ENCODE peak calls at places on chromosomes 6 and 20, in ten cellular contexts. B is K562, X is breast epithelium, U is spleen, W is stomach, Q is A549, L is body of pancreas, V is IMR-90, P is heart left ventricle, Z is uterus. Y is an unnamed sample.

GRCh38 chr6:17179246-17180073 is 77.6 kb downstream of the STMND1 start:
- DNase-seq in B (no peak), X (no peak), U (no peak), W (no peak), Q (no peak), L (no peak), V (peak; percentile 68), P (no peak), Z (no peak), Y (no peak)

GRCh38 chr6:15253107-15254073 is 7.5 kb downstream of the JARID2 start:
- DNase-seq in B (no peak), X (no peak), U (no peak), W (no peak), Q (no peak), L (no peak), V (no peak), P (no peak), Z (no peak), Y (no peak)

GRCh38 chr6:156795825-156796224 is 18.6 kb downstream of the ARID1B start:
- DNase-seq in B (no peak), X (no peak), U (no peak), W (no peak), Q (no peak), L (peak; percentile 24), V (peak; percentile 15), P (no peak), Z (no peak), Y (no peak)

GRCh38 chr20:4617019-4617418 is 104.7 kb upstream of the PRND start:
- DNase-seq in B (no peak), X (no peak), U (no peak), W (no peak), Q (no peak), L (no peak), V (no peak), P (no peak), Z (no peak), Y (no peak)

GRCh38 chr6:83958250-83958685 is 75.3 kb upstream of the MRAP2 start:
- DNase-seq in B (no peak), X (no peak), U (no peak), W (no peak), Q (no peak), L (no peak), V (peak; percentile 44), P (no peak), Z (no peak), Y (no peak)

GRCh38 chr20:33992145-33992922 is 1.4 kb upstream of the RALY start:
- DNase-seq in B (no peak), X (no peak), U (no peak), W (no peak), Q (peak; percentile 29), L (no peak), V (peak; percentile 54), P (no peak), Z (no peak), Y (no peak)

GRCh38 chr6:44422534-44422933 is 35.0 kb downstream of the CDC5L start:
- DNase-seq in B (no peak), X (no peak), U (no peak), W (no peak), Q (no peak), L (no peak), V (no peak), P (no peak), Z (no peak), Y (no peak)

GRCh38 chr6:39190545-39191235 is 38.6 kb downstream of the KCNK5 start:
- DNase-seq in B (no peak), X (no peak), U (no peak), W (no peak), Q (no peak), L (no peak), V (no peak), P (no peak), Z (no peak), Y (no peak)

GRCh38 chr20:50269111-50270033 is 78.7 kb downstream of the CEBPB start:
- DNase-seq in B (no peak), X (no peak), U (no peak), W (no peak), Q (no peak), L (no peak), V (no peak), P (peak; percentile 16), Z (no peak), Y (no peak)

GRCh38 chr6:109178921-109179320 is 83.6 kb downstream of the CEP57L1 start:
- DNase-seq in B (no peak), X (no peak), U (no peak), W (no peak), Q (no peak), L (no peak), V (no peak), P (no peak), Z (no peak), Y (no peak)
- H3K4me1 ChIP-seq in B (no peaks in the 10 kb centered on the region), X (no peaks in the 10 kb centered on the region), U (no peaks in the 10 kb centered on the region), W (no peaks in the 10 kb centered on the region), Q (no peaks in the 10 kb centered on the region), L (no peaks in the 10 kb centered on the region), V (no peaks in the 10 kb centered on the region), P (peaks cover 7% of the 10 kb centered on the region), Z (no peaks in the 10 kb centered on the region), Y (peaks cover 23% of the 10 kb centered on the region)

GRCh38 chr6:158999669-159000403 is at the start of gene RSPH3:
- DNase-seq in B (peak; percentile 99), X (peak; percentile 97), U (peak; percentile 97), W (peak; percentile 97), Q (peak; percentile 83), L (peak; percentile 97), V (peak; percentile 90), P (peak; percentile 95), Z (peak; percentile 87), Y (peak; percentile 47)
- TF ChIP-seq CTCF in B (peak; percentile 37), X (peak; percentile 14), U (no peak), W (no peak), Q (peak; percentile 18), L (peak; percentile 45), V (peak; percentile 20), P (no peak), Z (peak; percentile 42), Y (peak; percentile 20)

GRCh38 chr6:87925373-87926060 is 122.1 kb upstream of the SPACA1 start:
- DNase-seq in B (no peak), X (no peak), U (peak; percentile 83), W (peak; percentile 28), Q (no peak), L (no peak), V (no peak), P (no peak), Z (no peak), Y (no peak)

GRCh38 chr6:87921034-87921433 is 126.6 kb upstream of the SPACA1 start:
- DNase-seq in B (no peak), X (no peak), U (no peak), W (no peak), Q (no peak), L (no peak), V (no peak), P (no peak), Z (no peak), Y (no peak)

GRCh38 chr6:87922191-87922946 is 125.3 kb upstream of the SPACA1 start:
- DNase-seq in B (no peak), X (no peak), U (no peak), W (no peak), Q (no peak), L (no peak), V (no peak), P (no peak), Z (no peak), Y (no peak)

GRCh38 chr6:87923389-87924050 is 124.1 kb upstream of the SPACA1 start:
- DNase-seq in B (no peak), X (no peak), U (no peak), W (no peak), Q (no peak), L (no peak), V (no peak), P (no peak), Z (no peak), Y (no peak)

GRCh38 chr6:87922947-87923330 is 124.7 kb upstream of the SPACA1 start:
- DNase-seq in B (no peak), X (no peak), U (peak; percentile 85), W (no peak), Q (no peak), L (no peak), V (no peak), P (no peak), Z (no peak), Y (no peak)
- TF ChIP-seq POLR2A in B (no peak), X (no peak), U (no peak), W (no peak), Q (no peak), L (no peak), V (no peak), P (no peak), Z (no peak), Y (no peak)

DNA sequence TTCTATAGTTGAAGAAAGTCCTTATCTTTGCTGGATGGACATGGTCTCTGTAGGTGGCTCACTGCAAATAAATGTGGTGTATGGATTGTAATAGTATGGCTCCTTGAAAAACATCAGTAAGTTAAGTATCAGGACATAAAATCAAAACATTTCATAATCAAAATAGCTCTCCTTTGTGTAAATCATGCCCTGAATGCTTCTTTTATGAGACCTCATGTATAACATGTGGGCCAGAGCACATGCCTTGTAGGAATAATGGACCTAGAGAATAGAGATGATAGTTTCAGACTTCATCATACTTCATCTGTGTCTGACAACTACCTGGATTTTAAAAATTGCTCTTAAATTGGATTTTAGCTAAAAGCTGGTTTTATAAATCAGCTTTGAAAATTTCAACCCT is 159.9 kb downstream of the ASCC3 start:
- DNase-seq in B (no peak), X (no peak), U (no peak), W (no peak), Q (no peak), L (no peak), V (peak; percentile 9), P (no peak), Z (no peak), Y (no peak)
- H3K4me1 ChIP-seq in B (no peaks in the 10 kb centered on the region), X (no peaks in the 10 kb centered on the region), U (no peaks in the 10 kb centered on the region), W (no peaks in the 10 kb centered on the region), Q (peaks cover 6% of the 10 kb centered on the region), L (peaks cover 8% of the 10 kb centered on the region), V (no peaks in the 10 kb centered on the region), P (no peaks in the 10 kb centered on the region), Z (no peaks in the 10 kb centered on the region), Y (no peaks in the 10 kb centered on the region)

GRCh38 chr6:95091823-95092436 is 485.4 kb upstream of the MANEA start:
- DNase-seq in B (no peak), X (no peak), U (no peak), W (no peak), Q (no peak), L (no peak), V (peak; percentile 72), P (no peak), Z (no peak), Y (no peak)
- TF ChIP-seq CTCF in B (no peak), X (no peak), U (no peak), W (no peak), Q (peak; percentile 46), L (peak; percentile 51), V (peak; percentile 66), P (peak; percentile 36), Z (no peak), Y (no peak)

DNA sequence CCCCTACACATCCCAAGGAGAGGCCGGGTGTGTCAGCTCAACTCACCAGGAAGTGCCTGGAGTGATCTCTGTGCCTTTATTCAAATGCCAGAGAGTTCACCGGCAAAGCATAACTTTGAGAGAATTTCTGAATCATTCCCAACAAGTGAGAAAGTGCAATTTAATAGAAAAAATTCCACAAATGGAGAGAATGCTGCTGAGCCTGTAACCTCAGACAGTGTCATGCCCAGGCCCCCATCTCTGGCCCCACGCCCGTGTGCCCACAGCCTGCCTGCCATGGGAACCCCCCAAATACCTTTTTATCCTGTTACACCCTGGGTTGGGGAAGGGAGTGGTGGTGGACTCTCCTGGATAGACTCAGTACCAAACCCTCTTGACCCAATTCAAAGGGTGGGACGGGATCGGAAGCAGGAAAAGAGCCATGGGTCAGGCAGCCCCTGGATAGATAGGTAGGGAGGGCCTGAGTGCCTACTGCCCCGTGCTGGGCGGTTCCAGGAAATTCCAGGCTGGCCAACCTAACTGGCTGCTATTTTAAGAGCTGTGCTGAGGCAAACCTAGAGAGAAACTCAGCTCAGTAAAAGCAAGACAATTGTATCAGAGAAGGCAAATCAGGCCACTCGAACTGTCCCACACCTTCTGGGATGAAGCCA is 179.0 kb upstream of the FOXA2 start:
- DNase-seq in B (no peak), X (no peak), U (no peak), W (peak; percentile 60), Q (peak; percentile 55), L (no peak), V (no peak), P (peak; percentile 75), Z (peak; percentile 22), Y (no peak)
- TF ChIP-seq POLR2A in B (no peak), X (no peak), U (no peak), W (no peak), Q (no peak), L (no peak), V (no peak), P (no peak), Z (no peak), Y (no peak)